ENCODE peak calls at places on chromosomes 2 and 18, in six cellular contexts. N is neuronal stem cell, T is mesendoderm, S is H1, E is H9, I is mesenchymal stem cell. B is an unnamed sample.

GRCh38 chr2:1731963-1732768 is 12.1 kb downstream of the PXDN start:
- DNase-seq in N (no peak), S (no peak), I (peak; percentile 92), E (peak; percentile 31), T (no peak), B (peak; percentile 92)

GRCh38 chr18:61308795-61309393 is 24.3 kb upstream of the CDH20 start:
- DNase-seq in N (no peak), T (no peak), E (no peak), I (no peak), S (no peak), B (peak; percentile 1)

GRCh38 chr2:16625201-16625729 is 40.4 kb downstream of the CYRIA start:
- DNase-seq in S (no peak), E (no peak), N (no peak), T (peak; percentile 71), I (peak; percentile 37), B (no peak)

GRCh38 chr18:10232062-10232461 is 222.4 kb upstream of the APCDD1 start:
- DNase-seq in E (no peak), I (no peak), S (no peak), N (no peak), T (no peak), B (no peak)

GRCh38 chr2:51650769-51651168 is 618.8 kb upstream of the NRXN1 start:
- DNase-seq in E (no peak), S (no peak), N (no peak), T (no peak), I (no peak), B (no peak)

GRCh38 chr2:191415858-191416257 is 170.7 kb downstream of the MYO1B start:
- DNase-seq in T (no peak), E (no peak), N (no peak), S (no peak), I (no peak), B (no peak)

GRCh38 chr2:20450201-20451108 is 3.6 kb downstream of the RHOB start:
- DNase-seq in E (peak; percentile 39), S (peak; percentile 41), N (no peak), I (peak; percentile 89), T (peak; percentile 91), B (peak; percentile 89)

GRCh38 chr2:98489971-98490962 is 45.6 kb downstream of the INPP4A start:
- DNase-seq in N (no peak), S (no peak), T (no peak), E (no peak), I (no peak), B (no peak)

GRCh38 chr2:15763106-15763821 is 171.6 kb downstream of the DDX1 start:
- DNase-seq in I (no peak), T (no peak), N (no peak), S (no peak), E (peak; percentile 20), B (no peak)

GRCh38 chr2:39445934-39446333 is 8.8 kb upstream of the MAP4K3 start:
- DNase-seq in N (no peak), I (no peak), T (no peak), E (no peak), S (no peak), B (no peak)

GRCh38 chr18:77131652-77132368 is 773 bp downstream of the MBP start:
- DNase-seq in N (no peak), E (no peak), I (peak; percentile 45), S (no peak), T (no peak), B (no peak)

GRCh38 chr2:73307720-73308119 is 14.4 kb upstream of the EGR4 start:
- DNase-seq in N (no peak), T (no peak), E (no peak), S (no peak), I (no peak), B (no peak)

DNA sequence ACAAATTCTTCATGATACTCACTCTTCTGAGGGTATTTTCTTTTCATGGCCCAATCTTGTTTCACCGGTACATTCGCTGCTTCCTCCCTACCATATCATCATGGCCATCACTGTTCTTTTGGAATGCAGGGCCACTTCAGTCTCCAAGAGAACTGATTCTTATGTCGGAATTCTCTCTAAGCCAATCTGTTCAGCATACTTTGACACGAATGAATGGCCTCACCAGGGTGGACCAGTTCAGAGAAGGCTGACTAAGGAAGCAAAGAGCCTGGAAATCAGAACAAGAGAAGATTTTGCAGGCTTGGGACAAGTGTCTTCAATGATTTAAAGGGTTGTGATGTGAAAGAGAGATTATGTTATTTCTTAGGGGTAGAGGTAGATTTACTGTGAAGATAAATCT is 5.0 kb upstream of the EPB41L5 start:
- DNase-seq in I (no peak), N (no peak), S (no peak), E (no peak), T (no peak), B (no peak)
- H2BK15ac ChIP-seq in I (no peak overlapping the region), N (no peak overlapping the region), S (no peak overlapping the region), E (no peak overlapping the region), T (no peak overlapping the region), B (no peak overlapping the region)

DNA sequence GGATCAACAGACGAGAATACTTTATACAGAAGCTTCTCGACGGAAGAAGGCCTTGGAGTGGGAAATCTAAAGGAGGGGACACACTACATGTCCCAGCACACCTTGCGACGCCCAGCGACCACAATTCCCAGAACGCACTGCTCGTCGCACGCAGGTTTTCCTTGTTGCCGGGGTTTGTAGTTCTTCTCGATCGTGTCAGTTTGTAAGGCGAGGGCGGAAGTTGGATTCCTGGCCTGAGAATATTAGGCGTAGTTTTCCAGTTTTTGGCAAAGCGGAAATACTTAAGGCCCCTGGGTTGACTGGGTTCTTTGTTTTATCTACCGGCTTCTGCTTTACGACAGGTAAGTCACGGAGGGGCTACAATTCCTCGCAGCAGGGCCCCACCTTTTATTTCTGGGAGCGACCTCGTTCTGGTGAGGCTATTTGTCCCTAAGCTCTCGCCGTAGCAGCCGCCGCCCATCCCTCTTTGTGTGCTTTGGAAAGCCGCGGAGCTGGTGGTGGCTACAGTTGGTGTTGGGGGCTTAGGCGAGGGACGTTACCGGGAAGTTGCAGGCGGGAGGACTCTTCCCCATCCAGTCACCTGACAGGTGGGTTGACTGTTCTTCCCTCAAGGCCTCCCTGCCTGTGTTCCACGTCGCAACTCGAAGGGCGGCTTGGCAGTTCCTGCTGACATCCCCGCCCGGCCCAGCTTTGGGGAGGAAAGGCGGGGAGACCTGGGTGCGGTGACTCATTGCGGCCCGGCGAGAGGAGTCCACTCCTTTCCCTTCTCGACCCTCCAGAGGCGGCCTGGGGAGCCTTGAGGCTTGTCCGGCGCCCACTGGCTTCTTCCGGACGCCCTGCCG is at the start of gene DYNC1I2:
- DNase-seq in T (peak; percentile 98), I (peak; percentile 95), N (peak; percentile 85), E (peak; percentile 94), S (peak; percentile 84), B (peak; percentile 97)
- H2BK5ac ChIP-seq in T (peak within 1 kb of the TSS; percentile 17), I (peak within 1 kb of the TSS; percentile 91), N (no peak within 1 kb of the TSS), E (no peak within 1 kb of the TSS), S (peak within 1 kb of the TSS; percentile 55), B (peak within 1 kb of the TSS; percentile 87)

GRCh38 chr2:229598227-229598626 is 116.1 kb downstream of the DNER start:
- DNase-seq in I (no peak), E (no peak), S (no peak), N (no peak), T (no peak), B (no peak)
- H3K23ac ChIP-seq in I (no peak overlapping the region), E (no peak overlapping the region), S (no peak overlapping the region), N (no peak overlapping the region), T (no peak overlapping the region), B (no peak overlapping the region)

GRCh38 chr18:65202091-65202490 is 548.7 kb upstream of the CDH7 start:
- DNase-seq in I (no peak), E (no peak), S (no peak), T (no peak), N (no peak), B (no peak)
- H2BK15ac ChIP-seq in I (no peak overlapping the region), E (no peak overlapping the region), S (no peak overlapping the region), T (no peak overlapping the region), N (no peak overlapping the region), B (no peak overlapping the region)

DNA sequence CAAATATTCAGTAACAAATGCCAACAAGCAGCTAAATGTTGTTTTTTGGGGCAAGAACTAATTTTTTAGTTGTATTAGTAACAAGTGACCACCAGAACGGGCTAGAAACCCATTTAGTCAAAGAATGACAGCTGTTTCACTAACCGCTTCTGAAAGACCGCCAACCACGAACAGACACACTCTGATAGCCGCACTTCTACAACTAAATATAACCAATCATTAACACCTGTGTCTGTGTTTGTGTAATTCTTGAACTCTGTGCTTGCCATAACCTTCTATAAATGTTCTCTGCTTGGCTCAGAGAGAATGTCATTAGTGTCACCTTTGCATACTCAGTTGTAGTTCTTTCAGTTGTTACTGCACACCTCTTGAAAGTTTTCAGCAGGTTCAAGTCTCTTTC is 526.3 kb upstream of the LRRTM1 start:
- DNase-seq in E (no peak), S (no peak), T (no peak), N (no peak), I (no peak), B (no peak)
- H2BK5ac ChIP-seq in E (no peak overlapping the region), S (no peak overlapping the region), T (no peak overlapping the region), N (no peak overlapping the region), I (no peak overlapping the region), B (no peak overlapping the region)

DNA sequence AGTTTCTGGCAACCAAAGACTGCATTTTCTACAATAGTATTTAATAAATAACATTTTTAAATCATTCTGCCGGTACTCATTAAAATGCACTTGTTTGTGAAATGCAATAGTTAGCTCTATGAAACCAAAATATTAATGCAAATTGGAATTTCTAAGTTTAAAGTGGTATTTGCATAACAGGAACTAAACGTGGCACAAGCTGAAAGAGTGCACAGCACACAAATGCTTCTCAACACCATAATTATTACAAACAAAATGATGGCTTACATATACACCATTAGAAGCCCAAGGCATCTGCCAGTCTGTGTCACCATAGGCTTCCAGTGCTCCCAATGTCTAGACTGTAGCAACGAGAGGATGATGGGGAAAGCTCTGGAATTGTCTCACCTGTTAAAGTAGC is 280.5 kb downstream of the TCF4 start:
- DNase-seq in S (no peak), I (no peak), T (no peak), E (no peak), N (no peak), B (no peak)
- H3K23ac ChIP-seq in S (no peak overlapping the region), I (no peak overlapping the region), T (no peak overlapping the region), E (no peak overlapping the region), N (no peak overlapping the region), B (no peak overlapping the region)

GRCh38 chr2:168894720-168895119 is 4.5 kb upstream of the SPC25 start:
- DNase-seq in N (no peak), E (no peak), I (no peak), S (no peak), T (no peak), B (no peak)

GRCh38 chr2:168897449-168897848 is 3.6 kb upstream of the G6PC2 start:
- DNase-seq in S (no peak), T (no peak), N (no peak), I (no peak), E (no peak), B (no peak)

GRCh38 chr2:168901013-168901412 is at the start of gene G6PC2:
- DNase-seq in N (no peak), E (no peak), T (no peak), S (no peak), I (no peak), B (no peak)

GRCh38 chr2:168894101-168894500 is 3.9 kb upstream of the SPC25 start:
- DNase-seq in E (no peak), S (no peak), N (no peak), I (no peak), T (no peak), B (no peak)

DNA sequence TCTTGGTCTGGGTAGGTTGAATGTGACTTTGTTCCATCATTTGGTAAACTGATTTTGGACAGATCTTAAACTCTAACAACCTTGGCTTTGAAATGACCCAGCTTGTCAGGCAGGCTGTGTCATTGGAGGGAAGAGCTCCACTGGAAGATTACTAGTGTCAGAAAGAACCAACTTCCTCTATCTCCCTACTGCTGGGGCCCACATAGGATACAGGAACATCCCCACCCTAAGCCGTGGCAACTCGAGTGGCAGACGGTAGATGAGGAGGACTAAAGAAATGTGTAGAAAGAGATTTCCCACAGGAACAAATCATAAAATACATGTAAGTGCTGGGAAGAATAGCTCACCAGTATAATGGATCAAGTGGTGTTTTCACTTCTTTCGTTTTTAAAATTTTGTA is 4.3 kb upstream of the G6PC2 start:
- DNase-seq in E (no peak), S (no peak), N (no peak), T (no peak), I (no peak), B (no peak)
- H2BK15ac ChIP-seq in E (no peak overlapping the region), S (no peak overlapping the region), N (no peak overlapping the region), T (no peak overlapping the region), I (no peak overlapping the region), B (no peak overlapping the region)

B was measured in IMR-90.